ENCODE peak calls at places on chromosomes 3 and 15, in five cellular contexts. E is neuronal stem cell; X is A549; Y is EL; F is stimulated activated CD8-positive, alpha-beta memory T cell treated with anti-CD3 and anti-CD28 coated beads, Interleukin-15, amount 100 ng/mL, for 24 hours. G is an unnamed sample.

GRCh38 chr3:165669502-165669901 is 167.7 kb downstream of the BCHE start:
- DNase-seq in E (no peak), Y (peak), F (no peak), X (no peak), G (no peak)

GRCh38 chr15:101528108-101528916 is 38.8 kb upstream of the PCSK6 start:
- DNase-seq in X (peak), F (no peak), E (no peak), Y (no peak), G (no peak)

GRCh38 chr3:127490271-127491023 is 100.1 kb downstream of the TPRA1 start:
- DNase-seq in E (no peak), Y (no peak), X (no peak), F (no peak), G (no peak)

GRCh38 chr3:137325170-137325569 is 367.4 kb downstream of the IL20RB start:
- DNase-seq in E (no peak), F (no peak), Y (no peak), X (no peak), G (no peak)

GRCh38 chr3:29694783-29695182 is 413.9 kb downstream of the RBMS3 start:
- DNase-seq in E (no peak), Y (peak), F (no peak), X (peak), G (no peak)

GRCh38 chr3:151415289-151415688 is 30.7 kb upstream of the P2RY12 start:
- DNase-seq in E (no peak), F (no peak), Y (no peak), X (no peak), G (no peak)

GRCh38 chr15:22963546-22964125 is 16.5 kb downstream of the CYFIP1 start:
- DNase-seq in Y (no peak), X (no peak), F (no peak), E (no peak), G (no peak)

GRCh38 chr15:77975332-77976119 is 102.0 kb downstream of the TBC1D2B start:
- DNase-seq in E (no peak), F (no peak), X (no peak), Y (no peak), G (no peak)

GRCh38 chr3:184543256-184543655 is 18.3 kb upstream of the EPHB3 start:
- DNase-seq in E (no peak), Y (no peak), X (no peak), F (no peak), G (no peak)

GRCh38 chr3:80733522-80734176 is 965.9 kb upstream of the ROBO1 start:
- DNase-seq in F (no peak), X (peak), Y (peak), E (no peak), G (no peak)

GRCh38 chr3:29183346-29184087 is 97.4 kb upstream of the RBMS3 start:
- DNase-seq in F (no peak), X (no peak), Y (peak), E (no peak), G (no peak)

GRCh38 chr15:81888748-81889479 is 156.9 kb downstream of the MEX3B start:
- DNase-seq in Y (peak), E (no peak), X (no peak), F (no peak), G (peak)

GRCh38 chr15:83327041-83327440 is 42.6 kb upstream of the BNC1 start:
- DNase-seq in E (no peak), F (no peak), X (no peak), Y (no peak), G (no peak)

GRCh38 chr3:57791245-57791644 is 35.1 kb downstream of the SLMAP start:
- DNase-seq in F (no peak), E (no peak), Y (no peak), X (peak), G (no peak)

GRCh38 chr15:25909325-25909724 is 46.2 kb upstream of the ATP10A start:
- DNase-seq in X (no peak), E (no peak), Y (no peak), F (no peak), G (no peak)

GRCh38 chr3:137041251-137041650 is 83.5 kb downstream of the IL20RB start:
- DNase-seq in Y (no peak), E (no peak), X (no peak), F (no peak), G (no peak)

GRCh38 chr3:64125561-64125960 is 99.7 kb downstream of the PRICKLE2 start:
- DNase-seq in E (no peak), X (no peak), F (no peak), Y (no peak), G (no peak)

GRCh38 chr15:53844634-53845033 is 85.2 kb upstream of the WDR72 start:
- DNase-seq in X (no peak), Y (no peak), E (no peak), F (no peak), G (no peak)

GRCh38 chr3:69084326-69084667 is 440 bp upstream of the ARL6IP5 start:
- DNase-seq in E (no peak), F (no peak), X (no peak), Y (peak), G (no peak)

GRCh38 chr3:162368377-162368776 is 871.8 kb downstream of the OTOL1 start:
- DNase-seq in Y (no peak), E (no peak), F (no peak), X (no peak), G (no peak)

GRCh38 chr15:100113351-100114075 is 228.3 kb downstream of the ADAMTS17 start:
- DNase-seq in E (no peak), X (no peak), Y (no peak), F (no peak), G (no peak)

GRCh38 chr3:106759686-106760085 is 617.6 kb upstream of the CCDC54 start:
- DNase-seq in Y (peak), F (no peak), E (no peak), X (no peak), G (no peak)

GRCh38 chr3:114848643-114849350 is 298.3 kb downstream of the ZBTB20 start:
- DNase-seq in Y (no peak), E (no peak), F (no peak), X (no peak), G (no peak)

GRCh38 chr15:63122002-63122893 is 587 bp downstream of the LACTB start:
- DNase-seq in Y (peak), X (peak), F (peak), E (peak), G (peak)